ENCODE peak calls at places on chromosomes 1 and 21, in five cellular contexts. S, A, D, X and I are unnamed samples.
A peak's percentile ranks its signal among the peaks of the same experiment; 100 is the strongest.

GRCh38 chr21:21715286-21715969 is 717.2 kb downstream of the NCAM2 start:
- DNase-seq in S (no peak), A (peak; percentile 4), D (no peak), X (no peak), I (peak; percentile 3)

GRCh38 chr1:205225901-205226765 is 1.6 kb upstream of the TMCC2 start:
- DNase-seq in S (no peak), A (no peak), D (no peak), X (no peak), I (peak; percentile 15)

GRCh38 chr1:165954940-165955339 is 127.5 kb downstream of the UCK2 start:
- DNase-seq in S (no peak), A (no peak), D (no peak), X (no peak), I (no peak)

GRCh38 chr1:1989102-1989542 is 14.5 kb downstream of the CFAP74 start:
- DNase-seq in S (no peak), A (no peak), D (no peak), X (no peak), I (no peak)

GRCh38 chr1:200564319-200564718 is 56.2 kb downstream of the KIF14 start:
- DNase-seq in S (no peak), A (peak; percentile 19), D (no peak), X (no peak), I (no peak)

GRCh38 chr1:37515185-37516034 is 844 bp upstream of the MEAF6 start:
- DNase-seq in S (no peak), A (no peak), D (no peak), X (no peak), I (no peak)

GRCh38 chr1:155128755-155129473 is 1.2 kb downstream of the EFNA1 start:
- DNase-seq in S (no peak), A (peak; percentile 59), D (no peak), X (peak; percentile 95), I (peak; percentile 61)

GRCh38 chr1:41545996-41546938 is 61.8 kb upstream of the EDN2 start:
- DNase-seq in S (no peak), A (no peak), D (no peak), X (no peak), I (no peak)

GRCh38 chr1:145740269-145740668 is 21.0 kb downstream of the CD160 start:
- DNase-seq in S (no peak), A (no peak), D (no peak), X (no peak), I (peak; percentile 93)

GRCh38 chr1:112735752-112736151 is 20.6 kb upstream of the PPM1J start:
- DNase-seq in S (no peak), A (no peak), D (no peak), X (peak; percentile 26), I (peak; percentile 95)

GRCh38 chr1:43691871-43692815 is 15.2 kb upstream of the ST3GAL3 start:
- DNase-seq in S (no peak), A (no peak), D (no peak), X (no peak), I (no peak)

GRCh38 chr21:39137248-39138186 is 45.7 kb downstream of the PSMG1 start:
- DNase-seq in S (no peak), A (peak; percentile 90), D (no peak), X (no peak), I (peak; percentile 35)

GRCh38 chr1:75725861-75726361 is 1.4 kb downstream of the ACADM start:
- DNase-seq in S (peak; percentile 33), A (peak; percentile 5), D (no peak), X (no peak), I (peak; percentile 48)

GRCh38 chr1:13708380-13709010 is 8.5 kb downstream of the PRDM2 start:
- DNase-seq in S (no peak), A (no peak), D (no peak), X (peak; percentile 9), I (no peak)

GRCh38 chr1:53878492-53879105 is 11.0 kb downstream of the YIPF1 start:
- DNase-seq in S (peak; percentile 67), A (peak; percentile 62), D (peak; percentile 34), X (peak; percentile 58), I (peak; percentile 76)

GRCh38 chr1:242524571-242525359 is at the start of gene PLD5:
- DNase-seq in S (no peak), A (peak; percentile 49), D (peak; percentile 40), X (no peak), I (no peak)

GRCh38 chr1:83791821-83792437 is 207.0 kb downstream of the TTLL7 start:
- DNase-seq in S (no peak), A (no peak), D (no peak), X (no peak), I (peak; percentile 30)

GRCh38 chr1:63593303-63593886 is at the start of gene PGM1:
- DNase-seq in S (peak; percentile 85), A (no peak), D (no peak), X (peak; percentile 69), I (peak; percentile 69)

GRCh38 chr1:101976161-101976560 is 20.6 kb downstream of the OLFM3 start:
- DNase-seq in S (no peak), A (no peak), D (no peak), X (no peak), I (no peak)

GRCh38 chr1:207829576-207829975 is 77.7 kb downstream of the CD46 start:
- DNase-seq in S (no peak), A (no peak), D (no peak), X (no peak), I (no peak)
- H3K4me2 ChIP-seq in S (no peak overlapping the region), A (no peak overlapping the region), D (no peak overlapping the region), X (no peak overlapping the region), I (no peak overlapping the region)

DNA sequence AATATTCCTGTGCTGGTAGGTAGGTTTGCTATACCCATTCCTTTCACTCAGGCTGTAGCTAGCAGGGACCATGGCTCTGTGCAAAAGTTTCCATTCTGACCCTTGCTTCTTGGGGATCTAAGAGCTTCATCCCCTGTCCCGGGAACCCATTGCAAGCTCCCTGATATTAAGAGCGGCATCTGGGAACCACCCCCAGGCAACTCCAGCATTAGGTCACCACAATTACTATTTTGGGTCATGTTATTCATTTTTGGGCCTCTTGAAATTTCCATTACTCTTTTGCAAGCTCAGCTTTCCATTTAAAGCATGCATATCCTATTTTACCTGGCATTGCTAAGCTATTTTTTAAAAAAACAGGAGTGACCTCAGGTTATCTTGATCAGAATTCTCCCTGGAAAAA is 22.1 kb upstream of the ACTRT2 start:
- DNase-seq in S (no peak), A (no peak), D (no peak), X (no peak), I (no peak)
- H3K4me2 ChIP-seq in S (no peak overlapping the region), A (no peak overlapping the region), D (no peak overlapping the region), X (no peak overlapping the region), I (no peak overlapping the region)

DNA sequence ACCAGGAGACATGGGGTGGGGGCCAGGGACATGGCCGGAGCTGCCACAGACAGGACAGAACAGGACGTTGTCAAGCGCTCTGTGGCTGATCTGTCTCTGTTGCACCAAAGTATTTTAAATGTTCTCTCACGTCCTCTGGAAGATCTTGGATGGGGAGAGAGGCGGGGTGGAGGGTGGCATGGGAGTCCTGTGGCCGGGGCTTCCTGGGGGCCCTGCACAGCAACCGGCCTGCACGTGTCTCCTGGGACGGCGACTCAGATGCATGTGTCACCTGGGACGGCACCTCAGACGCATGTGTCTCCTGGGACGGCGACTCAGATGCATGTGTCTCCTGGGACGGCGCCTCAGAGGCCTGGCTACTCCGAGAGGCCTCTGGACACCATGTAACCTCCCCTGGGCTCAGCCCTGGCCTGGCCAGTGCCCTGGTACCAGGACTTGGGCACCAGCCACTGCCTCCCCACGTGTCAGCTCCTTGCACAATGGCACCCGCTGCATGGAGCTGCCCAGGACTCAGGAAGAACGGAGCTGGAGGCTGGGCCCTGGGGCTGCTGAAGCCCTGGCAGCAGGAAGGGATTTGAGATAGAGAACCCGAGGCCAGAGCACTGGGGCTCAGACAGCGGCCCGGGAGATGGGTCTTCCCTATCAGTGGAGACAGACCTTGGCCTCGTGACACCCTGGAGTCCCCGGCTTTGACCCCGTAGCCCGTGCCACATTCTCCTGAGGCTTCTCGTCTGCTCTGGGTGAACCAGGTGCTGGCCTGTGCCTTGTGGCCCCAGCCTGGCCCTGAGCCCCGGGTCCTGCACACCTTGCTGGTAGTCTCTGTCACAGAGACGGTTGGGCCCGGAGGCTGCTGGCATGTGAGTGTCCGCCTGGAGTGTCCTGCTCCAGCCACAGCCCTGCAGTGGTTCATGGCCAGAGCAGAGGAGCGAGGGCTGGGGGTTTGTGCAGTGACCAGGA is 14.7 kb upstream of the SLC19A1 start:
- DNase-seq in S (no peak), A (no peak), D (no peak), X (no peak), I (no peak)
- H3K4me2 ChIP-seq in S (no peak overlapping the region), A (no peak overlapping the region), D (no peak overlapping the region), X (no peak overlapping the region), I (peak overlapping the region; percentile 90)

GRCh38 chr1:8015809-8016165 is 10.3 kb downstream of the ERRFI1 start:
- DNase-seq in S (no peak), A (no peak), D (no peak), X (no peak), I (peak; percentile 26)
- H3K4me2 ChIP-seq in S (no peak overlapping the region), A (no peak overlapping the region), D (no peak overlapping the region), X (no peak overlapping the region), I (peak overlapping the region; percentile 98)

GRCh38 chr1:209567788-209568187 is 15.7 kb upstream of the CAMK1G start:
- DNase-seq in S (no peak), A (no peak), D (no peak), X (no peak), I (peak; percentile 75)

GRCh38 chr1:209565759-209566678 is 17.5 kb upstream of the CAMK1G start:
- DNase-seq in S (peak; percentile 70), A (peak; percentile 91), D (peak; percentile 73), X (peak; percentile 62), I (peak; percentile 97)

GRCh38 chr1:209564904-209565303 is 18.6 kb upstream of the CAMK1G start:
- DNase-seq in S (no peak), A (no peak), D (no peak), X (no peak), I (no peak)

GRCh38 chr1:209570757-209571156 is 12.8 kb upstream of the CAMK1G start:
- DNase-seq in S (no peak), A (no peak), D (no peak), X (no peak), I (no peak)

DNA sequence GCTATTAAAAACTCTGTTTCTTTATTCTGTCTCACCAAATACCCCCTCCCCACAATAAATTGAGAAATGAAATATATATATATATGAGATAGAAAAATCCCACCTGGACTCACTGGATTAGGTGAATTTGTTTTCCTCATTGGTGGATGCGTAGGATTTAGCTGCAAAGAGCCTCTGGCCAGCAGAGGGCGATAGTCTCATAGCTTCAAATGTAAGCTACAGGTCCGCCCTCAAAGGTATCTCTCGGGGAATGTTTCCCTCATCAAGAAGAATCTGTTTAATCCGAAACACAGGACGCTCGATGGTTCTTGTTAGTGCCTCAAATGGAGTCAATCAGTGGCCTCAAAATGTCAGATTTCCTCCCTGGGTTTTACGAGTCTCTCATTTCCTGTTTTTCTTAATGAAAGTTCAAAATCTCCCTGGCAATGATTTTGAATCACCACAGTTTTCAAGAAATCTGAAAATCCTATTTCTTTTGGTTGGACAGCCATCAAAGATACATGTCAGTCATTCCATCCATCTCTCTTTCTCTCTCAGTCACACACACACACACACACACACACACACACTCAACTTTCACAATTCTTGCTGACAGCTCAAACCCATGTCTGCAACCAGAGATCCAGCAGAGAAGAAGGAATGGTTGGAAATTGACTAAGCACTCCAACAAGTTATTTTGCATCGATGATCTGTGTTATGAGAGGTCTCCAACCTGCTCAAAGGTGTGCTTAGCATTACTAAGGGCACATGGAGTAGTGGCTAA is 13.9 kb upstream of the CAMK1G start:
- DNase-seq in S (peak; percentile 69), A (peak; percentile 90), D (peak; percentile 75), X (peak; percentile 74), I (peak; percentile 97)
- H3K4me2 ChIP-seq in S (peak overlapping the region; percentile 14), A (no peak overlapping the region), D (no peak overlapping the region), X (peak overlapping the region; percentile 21), I (peak overlapping the region; percentile 85)

DNA sequence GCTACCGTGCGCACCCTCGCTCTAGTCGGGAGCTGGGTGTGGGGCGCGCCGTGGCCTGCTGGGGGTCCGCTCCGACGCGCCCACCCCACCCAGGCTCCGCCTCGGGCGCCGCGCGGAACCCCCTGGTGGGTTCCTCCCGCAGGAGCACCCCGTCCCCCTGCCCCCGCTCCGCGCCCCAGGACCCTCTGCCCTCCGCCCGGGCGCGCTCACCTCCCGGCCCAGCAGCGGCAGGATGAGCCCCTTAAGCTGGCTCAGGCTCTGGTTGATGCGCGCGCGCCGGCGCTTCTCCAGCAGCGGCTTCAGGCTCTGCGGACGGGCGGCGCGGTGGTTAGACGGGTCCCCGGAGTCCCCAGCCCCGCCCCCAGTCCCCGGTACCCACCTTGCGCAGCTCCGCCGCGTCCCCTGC is 319 bp downstream of the HES2 start:
- DNase-seq in S (no peak), A (peak; percentile 43), D (no peak), X (no peak), I (no peak)
- H3K4me2 ChIP-seq in S (no peak overlapping the region), A (no peak overlapping the region), D (no peak overlapping the region), X (peak overlapping the region; percentile 9), I (peak overlapping the region; percentile 87)